ENCODE peak calls at places on chromosomes 3 and 15, in five cellular contexts. M is non-pigmented ciliary epithelial cell; L is Right ventricle myocardium superior; J is NCI-H1092; V is stimulated activated effector memory CD8-positive, alpha-beta T cell treated with anti-CD3 and anti-CD28 coated beads, Interleukin-12 subunit alpha, Interleukin-12 subunit beta, amount 100 ng/mL, for 72 hours. F is an unnamed sample.

GRCh38 chr15:40957581-40958051 is 4.3 kb downstream of the CHAC1 start:
- DNase-seq in M (no peak), L (peak), J (peak), V (peak), F (peak)

GRCh38 chr3:106204160-106204868 is 335.5 kb upstream of the CBLB start:
- DNase-seq in M (no peak), L (no peak), J (no peak), V (no peak), F (no peak)

GRCh38 chr3:171565671-171566070 is 105.5 kb upstream of the TNIK start:
- DNase-seq in M (no peak), L (no peak), J (no peak), V (no peak), F (no peak)

GRCh38 chr3:21042184-21042583 is 708.8 kb downstream of the ZNF385D start:
- DNase-seq in M (no peak), L (no peak), J (no peak), V (no peak), F (no peak)

GRCh38 chr15:99014803-99015676 is 7.4 kb upstream of the PGPEP1L start:
- DNase-seq in M (no peak), L (peak), J (no peak), V (peak), F (peak)

GRCh38 chr3:194482196-194482593 is 4.6 kb downstream of the ATP13A3 start:
- DNase-seq in M (no peak), L (no peak), J (no peak), V (no peak), F (no peak)

GRCh38 chr3:178245385-178245778 is 290.9 kb upstream of the KCNMB2 start:
- DNase-seq in M (no peak), L (no peak), J (no peak), V (no peak), F (no peak)

GRCh38 chr3:102302020-102302419 is 132.8 kb upstream of the ZPLD1 start:
- DNase-seq in M (no peak), L (no peak), J (no peak), V (no peak), F (no peak)

GRCh38 chr3:167913218-167913902 is 177.8 kb downstream of the SERPINI1 start:
- DNase-seq in M (no peak), L (no peak), J (no peak), V (no peak), F (no peak)

GRCh38 chr3:169771651-169772529 is 1.3 kb upstream of the MYNN start:
- DNase-seq in M (no peak), L (peak), J (peak), V (peak), F (peak)

GRCh38 chr3:185332026-185332735 is 30.8 kb upstream of the MAP3K13 start:
- DNase-seq in M (peak), L (no peak), J (peak), V (no peak), F (no peak)

GRCh38 chr15:47934342-47934741 is 186.4 kb upstream of the SLC24A5 start:
- DNase-seq in M (no peak), L (no peak), J (no peak), V (no peak), F (no peak)

GRCh38 chr15:33461671-33462070 is 150.9 kb downstream of the RYR3 start:
- DNase-seq in M (no peak), L (no peak), J (no peak), V (no peak), F (no peak)

GRCh38 chr3:66439666-66440344 is 61.0 kb downstream of the LRIG1 start:
- DNase-seq in M (no peak), L (no peak), J (peak), V (no peak), F (no peak)

GRCh38 chr3:192845196-192845855 is 72.3 kb downstream of the MB21D2 start:
- DNase-seq in M (no peak), L (no peak), J (no peak), V (no peak), F (no peak)

GRCh38 chr15:42364529-42364928 is 5.2 kb downstream of the CAPN3 start:
- DNase-seq in M (no peak), L (no peak), J (no peak), V (no peak), F (peak)

GRCh38 chr15:101170568-101171350 is 81.1 kb downstream of the CHSY1 start:
- DNase-seq in M (no peak), L (no peak), J (no peak), V (no peak), F (no peak)